ENCODE peak calls at places on chromosome 6, in five cellular contexts. B, J, D, I and E are unnamed samples.

GRCh38 chr6:73790572-73790971 is 94.6 kb downstream of the CD109 start:
- DNase-seq in B (no peak), J (no peak), D (no peak), I (no peak), E (no peak)

GRCh38 chr6:52388790-52389189 is 26.8 kb downstream of the PAQR8 start:
- DNase-seq in B (no peak), J (no peak), D (no peak), I (no peak), E (no peak)

GRCh38 chr6:75438186-75438880 is 55.3 kb downstream of the FILIP1 start:
- DNase-seq in B (no peak), J (no peak), D (no peak), I (no peak), E (no peak)

GRCh38 chr6:66993272-66993671 is 1286.2 kb upstream of the EYS start:
- DNase-seq in B (no peak), J (no peak), D (no peak), I (no peak), E (no peak)

GRCh38 chr6:5389086-5389745 is 127.9 kb downstream of the FARS2 start:
- DNase-seq in B (no peak), J (no peak), D (no peak), I (no peak), E (no peak)

GRCh38 chr6:144405173-144405572 is 120.0 kb downstream of the UTRN start:
- DNase-seq in B (no peak), J (no peak), D (no peak), I (no peak), E (no peak)

GRCh38 chr6:154187203-154187602 is 148.2 kb downstream of the OPRM1 start:
- DNase-seq in B (no peak), J (no peak), D (no peak), I (no peak), E (no peak)

GRCh38 chr6:108653864-108654402 is 93.2 kb downstream of the FOXO3 start:
- DNase-seq in B (no peak), J (no peak), D (peak), I (no peak), E (peak)

GRCh38 chr6:93859964-93860363 is 440.6 kb upstream of the EPHA7 start:
- DNase-seq in B (no peak), J (no peak), D (no peak), I (no peak), E (no peak)

GRCh38 chr6:158784505-158784904 is 34.7 kb downstream of the EZR start:
- DNase-seq in B (no peak), J (no peak), D (peak), I (no peak), E (peak)

GRCh38 chr6:4732691-4733315 is 43.4 kb upstream of the CDYL start:
- DNase-seq in B (no peak), J (no peak), D (peak), I (no peak), E (peak)

GRCh38 chr6:34955447-34955846 is 66.4 kb downstream of the ANKS1A start:
- DNase-seq in B (no peak), J (no peak), D (no peak), I (no peak), E (no peak)

GRCh38 chr6:83169096-83169495 is 24.0 kb downstream of the PGM3 start:
- DNase-seq in B (no peak), J (no peak), D (no peak), I (no peak), E (no peak)

GRCh38 chr6:143264996-143265734 is 185.3 kb downstream of the ADAT2 start:
- DNase-seq in B (no peak), J (no peak), D (no peak), I (no peak), E (no peak)

GRCh38 chr6:22413681-22414305 is 117.0 kb upstream of the PRL start:
- DNase-seq in B (no peak), J (no peak), D (no peak), I (no peak), E (peak)

GRCh38 chr6:146358341-146359046 is 185.1 kb upstream of the RAB32 start:
- DNase-seq in B (no peak), J (no peak), D (peak), I (no peak), E (peak)

GRCh38 chr6:90859612-90860011 is 272.7 kb upstream of the MAP3K7 start:
- DNase-seq in B (no peak), J (no peak), D (peak), I (no peak), E (peak)

GRCh38 chr6:127956260-127956888 is 55.5 kb upstream of the THEMIS start:
- DNase-seq in B (no peak), J (no peak), D (peak), I (no peak), E (peak)

GRCh38 chr6:45502446-45502845 is 124.7 kb upstream of the SUPT3H start:
- DNase-seq in B (no peak), J (no peak), D (no peak), I (no peak), E (peak)

GRCh38 chr6:159092631-159093030 is 47.8 kb upstream of the TAGAP start:
- DNase-seq in B (no peak), J (no peak), D (no peak), I (no peak), E (peak)

GRCh38 chr6:40936810-40937209 is 102.2 kb downstream of the UNC5CL start:
- DNase-seq in B (no peak), J (no peak), D (peak), I (no peak), E (peak)

GRCh38 chr6:7479801-7480266 is 61.6 kb upstream of the DSP start:
- DNase-seq in B (no peak), J (no peak), D (peak), I (peak), E (peak)

GRCh38 chr6:92700411-92700810 is 718.9 kb downstream of the EPHA7 start:
- DNase-seq in B (no peak), J (no peak), D (no peak), I (no peak), E (no peak)

GRCh38 chr6:145699462-145699861 is 35.9 kb downstream of the EPM2A start:
- DNase-seq in B (no peak), J (no peak), D (peak), I (no peak), E (peak)

GRCh38 chr6:142885182-142885867 is 59.7 kb downstream of the HIVEP2 start:
- DNase-seq in B (peak), J (no peak), D (peak), I (peak), E (peak)

GRCh38 chr6:44664716-44665115 is 277.2 kb downstream of the CDC5L start:
- DNase-seq in B (no peak), J (no peak), D (no peak), I (no peak), E (no peak)

GRCh38 chr6:34865107-34865506 is 22.7 kb downstream of the TAF11 start:
- DNase-seq in B (no peak), J (no peak), D (no peak), I (no peak), E (no peak)

GRCh38 chr6:6604566-6604965 is 16.0 kb downstream of the LY86 start:
- DNase-seq in B (no peak), J (no peak), D (no peak), I (no peak), E (no peak)

GRCh38 chr6:40286027-40286426 is 301.1 kb downstream of the LRFN2 start:
- DNase-seq in B (no peak), J (no peak), D (no peak), I (no peak), E (no peak)

GRCh38 chr6:73354389-73354651 is 244 bp upstream of the DPPA5 start:
- DNase-seq in B (no peak), J (no peak), D (no peak), I (no peak), E (no peak)

GRCh38 chr6:145374566-145374965 is 360.8 kb downstream of the EPM2A start:
- DNase-seq in B (no peak), J (no peak), D (peak), I (no peak), E (peak)

GRCh38 chr6:158835616-158836221 is 16.6 kb upstream of the EZR start:
- DNase-seq in B (no peak), J (peak), D (peak), I (peak), E (no peak)

GRCh38 chr6:106617857-106618256 is 11.4 kb downstream of the RTN4IP1 start:
- DNase-seq in B (no peak), J (no peak), D (no peak), I (no peak), E (no peak)

GRCh38 chr6:8535505-8535904 is 100.2 kb upstream of the SLC35B3 start:
- DNase-seq in B (no peak), J (no peak), D (peak), I (no peak), E (peak)

GRCh38 chr6:105137388-105137787 is 42.4 kb downstream of the POPDC3 start:
- DNase-seq in B (no peak), J (no peak), D (no peak), I (no peak), E (peak)

GRCh38 chr6:164693934-164694333 is 615.5 kb downstream of the C6orf118 start:
- DNase-seq in B (no peak), J (no peak), D (no peak), I (no peak), E (no peak)

GRCh38 chr6:118980063-118980462 is 45.1 kb upstream of the MCM9 start:
- DNase-seq in B (no peak), J (peak), D (peak), I (no peak), E (peak)

GRCh38 chr6:112247275-112247674 is 7.1 kb downstream of the LAMA4 start:
- DNase-seq in B (no peak), J (no peak), D (no peak), I (no peak), E (no peak)
- TF ChIP-seq CTCF in B (no peak), J (no peak), D (no peak), I (no peak), E (no peak)

DNA sequence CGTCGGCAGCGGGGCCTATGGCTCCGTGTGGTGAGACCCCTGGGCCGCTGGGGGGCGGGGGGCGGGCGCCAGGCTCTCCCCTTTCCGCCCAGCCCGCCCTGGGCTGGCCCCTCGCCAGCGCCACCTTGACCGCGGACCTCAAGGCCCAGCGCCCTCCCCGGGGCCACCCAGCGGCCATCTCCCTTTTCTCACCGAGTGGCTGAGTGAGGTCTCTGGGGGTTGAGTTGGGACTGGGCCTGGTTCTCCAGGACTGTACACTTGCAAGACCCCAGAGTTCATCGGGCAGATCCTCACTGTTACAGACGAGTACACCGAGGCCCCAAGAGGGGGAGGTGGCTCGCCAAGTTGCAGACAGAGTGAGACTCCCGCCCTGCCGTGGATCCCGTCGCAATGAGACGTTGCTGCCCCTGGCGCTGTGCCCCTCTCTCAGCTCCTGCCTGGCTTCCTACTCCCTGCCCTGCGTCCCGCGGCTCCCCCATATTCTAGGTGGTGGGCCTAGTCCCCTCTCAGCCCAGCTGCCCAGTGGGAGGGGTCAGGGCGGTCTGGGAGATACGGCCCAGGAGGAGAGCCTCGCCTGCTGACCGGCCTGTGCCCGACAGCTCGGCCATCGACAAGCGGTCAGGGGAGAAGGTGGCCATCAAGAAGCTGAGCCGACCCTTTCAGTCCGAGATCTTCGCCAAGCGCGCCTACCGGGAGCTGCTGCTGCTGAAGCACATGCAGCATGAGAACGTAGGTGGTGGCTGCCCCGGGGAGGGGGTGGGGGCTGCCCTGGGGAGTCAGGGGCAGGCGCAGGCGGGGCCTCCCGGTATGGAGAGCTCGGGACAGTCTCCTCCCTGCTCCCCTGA is 581 bp downstream of the MAPK13 start:
- DNase-seq in B (no peak), J (peak), D (no peak), I (peak), E (peak)
- H3K4me3 ChIP-seq in B (peak), J (peak), D (peak), I (peak), E (peak)

DNA sequence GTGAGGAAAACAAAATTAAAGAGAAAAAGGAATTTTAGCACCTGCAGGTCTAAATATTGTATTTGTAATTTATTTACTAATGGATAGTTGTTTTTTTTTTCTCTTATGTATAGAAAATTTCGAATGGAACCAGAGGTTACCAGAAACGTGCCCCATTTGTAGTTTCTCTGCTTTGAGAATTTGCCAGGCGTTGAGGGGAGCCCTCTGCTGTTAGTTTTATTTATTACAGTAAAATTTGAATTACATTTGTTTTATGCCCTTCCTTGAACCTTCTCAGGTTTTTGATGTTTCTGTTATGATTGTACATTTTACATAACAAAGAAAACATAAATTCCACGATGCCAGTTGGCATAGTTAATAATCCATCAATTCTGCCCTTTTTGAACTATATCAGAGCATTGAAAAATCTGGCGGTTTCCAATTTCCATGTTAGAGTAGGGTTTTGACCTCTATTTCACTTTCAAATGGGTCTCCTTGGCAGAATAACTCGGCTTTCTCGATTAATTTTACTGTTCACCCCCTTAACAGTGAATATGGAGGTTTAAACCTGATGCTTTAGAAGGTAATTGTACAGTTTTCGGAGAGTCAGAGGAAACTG is 35.1 kb upstream of the RFPL4B start:
- DNase-seq in B (no peak), J (no peak), D (peak), I (no peak), E (peak)
- TF ChIP-seq CTCF in B (peak), J (peak), D (peak), I (peak), E (peak)

DNA sequence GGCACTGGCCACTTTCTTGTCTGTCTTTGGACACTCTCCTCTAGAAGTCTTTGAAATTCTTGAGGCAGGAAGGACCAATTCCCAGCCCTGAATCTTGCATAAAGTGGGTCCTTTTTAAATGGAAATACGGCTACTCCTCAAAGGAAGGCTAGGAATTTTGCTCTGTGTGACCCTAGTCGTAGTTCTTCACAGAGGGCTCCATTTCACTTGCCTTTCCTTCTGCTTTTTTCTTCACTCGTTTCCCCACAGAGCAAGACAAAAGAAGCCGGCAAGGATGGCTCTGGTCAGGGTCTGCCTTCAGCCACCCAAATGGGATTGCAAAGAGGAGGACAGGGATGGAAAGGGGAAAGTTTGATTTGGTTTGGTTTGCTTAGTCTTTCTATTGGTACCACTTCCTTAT is 25.8 kb downstream of the HLA-E start:
- DNase-seq in B (no peak), J (no peak), D (no peak), I (no peak), E (no peak)
- H3K4me3 ChIP-seq in B (no peak), J (peak), D (no peak), I (no peak), E (no peak)

GRCh38 chr6:100664274-100665040 is 199.7 kb upstream of the SIM1 start:
- DNase-seq in B (no peak), J (no peak), D (peak), I (no peak), E (peak)
- TF ChIP-seq CTCF in B (peak), J (peak), D (peak), I (peak), E (peak)

GRCh38 chr6:156777577-156777865 is 343 bp downstream of the ARID1B start:
- DNase-seq in B (no peak), J (no peak), D (no peak), I (no peak), E (no peak)

GRCh38 chr6:156780117-156780641 is 3.0 kb downstream of the ARID1B start:
- DNase-seq in B (peak), J (no peak), D (peak), I (peak), E (peak)

GRCh38 chr6:156777866-156778614 is 862 bp downstream of the ARID1B start:
- DNase-seq in B (no peak), J (peak), D (no peak), I (peak), E (peak)

GRCh38 chr6:156779206-156780116 is 2.3 kb downstream of the ARID1B start:
- DNase-seq in B (no peak), J (peak), D (no peak), I (peak), E (peak)

GRCh38 chr6:156778615-156779205 is 1.5 kb downstream of the ARID1B start:
- DNase-seq in B (no peak), J (peak), D (no peak), I (peak), E (peak)
- H3K4me3 ChIP-seq in B (peak), J (peak), D (peak), I (peak), E (peak)

DNA sequence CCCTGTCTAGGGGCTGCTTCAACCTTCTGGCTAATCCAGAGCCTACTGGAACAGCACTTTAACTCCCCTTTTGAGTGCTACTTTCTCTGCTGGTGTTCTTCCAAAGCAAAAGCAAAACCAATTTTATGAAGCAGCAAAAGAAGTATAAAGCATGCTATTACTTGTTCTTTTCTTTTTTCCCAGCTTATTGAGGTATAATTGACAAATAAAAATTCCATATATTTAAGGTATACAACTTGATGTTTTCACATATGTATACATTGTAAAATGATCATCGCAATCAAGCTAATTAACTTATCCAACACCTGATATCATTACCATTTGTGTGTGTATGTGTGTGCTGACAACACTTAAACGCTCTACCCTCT is 14.9 kb downstream of the ID4 start:
- DNase-seq in B (no peak), J (no peak), D (no peak), I (no peak), E (no peak)
- TF ChIP-seq CTCF in B (no peak), J (no peak), D (no peak), I (no peak), E (no peak)

GRCh38 chr6:163405412-163406309 is 8.9 kb upstream of the QKI start:
- DNase-seq in B (no peak), J (peak), D (no peak), I (peak), E (no peak)
- H3K4me3 ChIP-seq in B (peak), J (peak), D (peak), I (no peak), E (peak)

DNA sequence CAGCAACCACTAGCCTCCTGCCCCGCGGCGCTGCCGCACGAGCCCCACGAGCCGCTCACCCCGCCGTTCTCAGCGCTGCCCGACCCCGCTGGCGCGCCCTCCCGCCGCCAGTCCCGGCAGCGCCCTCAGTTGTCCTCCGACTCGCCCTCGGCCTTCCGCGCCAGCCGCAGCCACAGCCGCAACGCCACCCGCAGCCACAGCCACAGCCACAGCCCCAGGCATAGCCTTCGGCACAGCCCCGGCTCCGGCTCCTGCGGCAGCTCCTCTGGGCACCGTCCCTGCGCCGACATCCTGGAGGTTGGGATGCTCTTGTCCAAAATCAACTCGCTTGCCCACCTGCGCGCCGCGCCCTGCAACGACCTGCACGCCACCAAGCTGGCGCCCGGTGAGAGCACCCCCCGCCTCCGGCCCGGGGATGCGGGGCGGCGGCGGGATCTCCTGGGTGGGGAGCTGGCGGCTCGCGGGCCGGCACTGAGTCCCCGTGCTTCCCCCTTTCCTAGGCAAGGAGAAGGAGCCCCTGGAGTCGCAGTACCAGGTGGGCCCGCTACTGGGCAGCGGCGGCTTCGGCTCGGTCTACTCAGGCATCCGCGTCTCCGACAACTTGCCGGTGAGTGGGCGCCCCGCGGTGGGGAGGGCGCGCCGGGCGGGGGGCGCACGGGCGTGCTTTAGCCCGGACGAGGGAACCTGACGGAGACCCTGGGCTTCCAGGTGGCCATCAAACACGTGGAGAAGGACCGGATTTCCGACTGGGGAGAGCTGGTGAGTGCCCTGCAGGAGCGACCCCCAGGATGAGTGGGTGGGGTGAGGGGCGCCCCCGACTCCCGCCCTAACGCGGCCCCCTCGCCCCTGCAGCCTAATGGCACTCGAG is 555 bp downstream of the PIM1 start:
- DNase-seq in B (no peak), J (peak), D (no peak), I (peak), E (peak)
- TF ChIP-seq CTCF in B (peak), J (peak), D (peak), I (no peak), E (no peak)

GRCh38 chr6:84504025-84504424 is 260.4 kb downstream of the TBX18 start:
- DNase-seq in B (no peak), J (no peak), D (no peak), I (no peak), E (no peak)

GRCh38 chr6:84500726-84501125 is 263.7 kb downstream of the TBX18 start:
- DNase-seq in B (no peak), J (no peak), D (no peak), I (no peak), E (no peak)

GRCh38 chr6:84498905-84499304 is 265.5 kb downstream of the TBX18 start:
- DNase-seq in B (no peak), J (no peak), D (no peak), I (no peak), E (no peak)

GRCh38 chr6:84501315-84501714 is 263.1 kb downstream of the TBX18 start:
- DNase-seq in B (no peak), J (no peak), D (no peak), I (no peak), E (no peak)
- H3K4me3 ChIP-seq in B (no peak), J (no peak), D (no peak), I (no peak), E (no peak)